ENCODE peak calls at places on chromosome 9, in four cellular contexts. S is foreskin fibroblast, I is ovary, H is lower lobe of right lung. L is an unnamed sample.

GRCh38 chr9:83599071-83599470 is 23.9 kb upstream of the IDNK start:
- DNase-seq in S (peak; percentile 39), H (no peak), I (no peak), L (no peak)

GRCh38 chr9:8261737-8262136 is 462.2 kb upstream of the DMAC1 start:
- DNase-seq in H (no peak), I (no peak), S (no peak), L (no peak)

GRCh38 chr9:13268469-13268868 is 11.0 kb downstream of the MPDZ start:
- DNase-seq in S (peak; percentile 11), H (no peak), I (no peak), L (no peak)

GRCh38 chr9:83133316-83133715 is 70.4 kb upstream of the RASEF start:
- DNase-seq in H (no peak), S (no peak), I (no peak), L (no peak)

GRCh38 chr9:109520475-109521132 is 22.5 kb upstream of the PTPN3 start:
- DNase-seq in S (peak; percentile 43), I (peak; percentile 53), H (no peak), L (no peak)

GRCh38 chr9:16069671-16070586 is 517.1 kb downstream of the CCDC171 start:
- DNase-seq in H (no peak), S (peak; percentile 28), I (no peak), L (no peak)

GRCh38 chr9:125752070-125752628 is 5.0 kb downstream of the PBX3 start:
- DNase-seq in S (no peak), H (no peak), I (no peak), L (no peak)

GRCh38 chr9:17600962-17601593 is 22.2 kb downstream of the SH3GL2 start:
- DNase-seq in H (no peak), S (no peak), I (no peak), L (no peak)

GRCh38 chr9:124897570-124898460 is 35.9 kb downstream of the ARPC5L start:
- DNase-seq in H (no peak), S (no peak), I (no peak), L (no peak)

GRCh38 chr9:70484232-70485130 is 70.0 kb upstream of the KLF9 start:
- DNase-seq in I (peak; percentile 52), S (peak; percentile 72), H (no peak), L (peak; percentile 40)

GRCh38 chr9:84773023-84773422 is 103.5 kb downstream of the NTRK2 start:
- DNase-seq in H (no peak), I (no peak), S (peak; percentile 30), L (no peak)

GRCh38 chr9:5838884-5839571 is 6.1 kb upstream of the ERMP1 start:
- DNase-seq in H (no peak), S (peak; percentile 53), I (no peak), L (no peak)

GRCh38 chr9:76302947-76303550 is 91.2 kb downstream of the RFK start:
- DNase-seq in I (peak; percentile 33), S (peak; percentile 30), H (no peak), L (peak; percentile 33)

GRCh38 chr9:114288233-114289051 is 34.5 kb upstream of the ORM1 start:
- DNase-seq in H (peak; percentile 37), I (peak; percentile 17), S (peak; percentile 29), L (no peak)

GRCh38 chr9:105413486-105414068 is 34.3 kb upstream of the FSD1L start:
- DNase-seq in S (peak; percentile 48), I (no peak), H (no peak), L (no peak)

GRCh38 chr9:101705135-101705661 is 33.2 kb downstream of the GRIN3A start:
- DNase-seq in S (no peak), H (peak; percentile 39), I (no peak), L (no peak)

GRCh38 chr9:76664120-76664519 is 100.1 kb upstream of the PCA3 start:
- DNase-seq in S (no peak), I (no peak), H (no peak), L (no peak)

GRCh38 chr9:16726023-16726422 is 144.4 kb downstream of the BNC2 start:
- DNase-seq in S (no peak), I (no peak), H (no peak), L (no peak)

GRCh38 chr9:95757026-95757425 is 118.5 kb upstream of the ERCC6L2 start:
- DNase-seq in H (no peak), I (no peak), S (no peak), L (no peak)

GRCh38 chr9:21996438-21996837 is 1.8 kb downstream of the CDKN2B-AS1 start:
- DNase-seq in I (no peak), H (no peak), S (no peak), L (no peak)

GRCh38 chr9:38358390-38359296 is 33.9 kb upstream of the ALDH1B1 start:
- DNase-seq in I (no peak), H (no peak), S (no peak), L (no peak)

GRCh38 chr9:38035873-38036272 is 33.2 kb downstream of the SHB start:
- DNase-seq in S (peak; percentile 88), I (no peak), H (no peak), L (no peak)

GRCh38 chr9:87667164-87667738 is 58.7 kb upstream of the CTSL start:
- DNase-seq in I (no peak), S (no peak), H (no peak), L (no peak)

GRCh38 chr9:28915256-28915930 is 1342.1 kb upstream of the C9orf72 start:
- DNase-seq in I (no peak), S (no peak), H (no peak), L (no peak)

GRCh38 chr9:122810306-122810946 is 10.5 kb downstream of the OR1K1 start:
- DNase-seq in S (peak; percentile 61), H (peak; percentile 74), I (peak; percentile 75), L (peak; percentile 54)

GRCh38 chr9:95854386-95855015 is 21.0 kb upstream of the ERCC6L2 start:
- DNase-seq in I (no peak), H (no peak), S (peak; percentile 40), L (no peak)

GRCh38 chr9:93683331-93684134 is 107.1 kb downstream of the PHF2 start:
- DNase-seq in S (no peak), I (no peak), H (no peak), L (no peak)

GRCh38 chr9:96232539-96233241 is 69.3 kb downstream of the HSD17B3 start:
- DNase-seq in S (peak; percentile 38), I (peak; percentile 83), H (no peak), L (peak; percentile 48)

GRCh38 chr9:107260437-107261081 is 22.5 kb upstream of the RAD23B start:
- DNase-seq in S (no peak), H (no peak), I (no peak), L (no peak)

GRCh38 chr9:5799314-5799713 is 33.6 kb downstream of the ERMP1 start:
- DNase-seq in S (peak; percentile 42), I (peak; percentile 24), H (no peak), L (no peak)

GRCh38 chr9:80619356-80619755 is 1047.6 kb downstream of the TLE4 start:
- DNase-seq in S (no peak), H (no peak), I (no peak), L (no peak)

GRCh38 chr9:80622508-80622907 is 1050.7 kb downstream of the TLE4 start:
- DNase-seq in S (no peak), H (no peak), I (no peak), L (no peak)
- TF ChIP-seq CTCF in S (no peak), H (no peak), I (no peak), L (no peak)

DNA sequence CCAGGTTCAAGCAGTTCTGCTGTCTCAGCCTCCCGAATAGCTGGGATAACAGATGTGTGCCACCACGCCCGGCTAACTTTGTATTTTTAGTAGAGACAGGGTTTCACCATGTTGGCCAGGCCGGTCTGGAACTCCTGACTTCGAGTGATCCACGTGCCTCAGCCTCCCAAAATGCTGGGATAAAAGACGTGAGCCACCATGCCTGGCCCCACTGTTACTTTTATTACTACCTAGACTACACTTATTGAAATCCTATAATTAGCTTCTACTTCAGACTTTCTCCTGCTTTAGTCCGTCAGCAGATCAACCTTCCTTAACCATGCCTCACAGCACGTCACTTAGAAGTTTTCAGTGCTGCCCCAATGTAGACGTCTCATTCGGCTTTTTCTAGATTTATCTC is 8.2 kb downstream of the ZBTB43 start:
- DNase-seq in I (no peak), S (no peak), H (no peak), L (no peak)
- TF ChIP-seq CTCF in I (no peak), S (no peak), H (no peak), L (no peak)

DNA sequence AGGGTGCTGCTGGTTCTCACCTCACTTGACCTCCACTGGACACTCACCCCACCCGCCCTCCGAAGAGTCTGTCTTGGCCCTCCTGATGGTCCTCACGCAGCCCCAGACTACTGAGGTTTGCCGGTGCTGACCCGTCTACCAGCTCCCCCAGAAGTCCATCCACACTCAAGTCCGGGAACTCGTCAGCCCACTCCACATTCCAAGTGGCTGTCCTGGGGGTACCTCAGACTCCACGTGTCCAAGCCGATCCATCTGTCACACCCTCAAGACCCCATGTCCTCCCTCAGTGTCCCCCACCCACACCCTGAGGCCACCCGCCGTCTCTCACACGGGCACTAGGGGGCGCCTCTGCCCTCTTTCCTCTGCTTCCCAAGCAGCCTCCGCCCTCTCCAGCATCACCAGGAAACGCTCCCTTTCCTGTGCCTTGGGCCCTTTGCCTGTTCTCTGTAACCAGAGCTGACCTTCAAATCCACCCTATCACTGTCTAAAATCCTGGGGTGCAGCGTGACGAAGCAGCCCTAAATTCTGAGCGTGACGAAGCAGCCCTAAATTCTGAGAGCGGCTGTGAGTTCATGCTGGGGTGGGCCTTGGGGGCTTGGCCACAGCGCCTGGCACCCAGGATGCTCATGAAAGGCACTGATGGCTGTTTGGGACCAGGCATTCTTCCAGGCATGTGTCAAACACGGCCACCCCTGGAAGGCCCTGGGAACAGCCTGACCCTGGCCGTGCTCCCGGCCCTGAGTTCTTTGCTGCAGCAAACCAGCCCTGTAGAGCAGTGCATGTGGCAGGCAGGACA is 95.7 kb downstream of the KCNT1 start:
- DNase-seq in S (peak; percentile 41), I (no peak), H (no peak), L (peak; percentile 89)
- TF ChIP-seq CTCF in S (peak; percentile 78), I (no peak), H (peak; percentile 44), L (peak; percentile 57)

GRCh38 chr9:111839981-111840380 is 45.2 kb upstream of the SHOC1 start:
- DNase-seq in S (no peak), H (no peak), I (no peak), L (no peak)

GRCh38 chr9:111839387-111839786 is 44.6 kb upstream of the SHOC1 start:
- DNase-seq in S (peak; percentile 71), I (no peak), H (peak; percentile 65), L (no peak)

GRCh38 chr9:111843971-111844370 is 49.2 kb upstream of the SHOC1 start:
- DNase-seq in H (no peak), I (no peak), S (no peak), L (no peak)

GRCh38 chr9:111838439-111838838 is 43.7 kb upstream of the SHOC1 start:
- DNase-seq in H (no peak), I (no peak), S (no peak), L (no peak)

GRCh38 chr9:111842313-111842712 is 47.6 kb upstream of the SHOC1 start:
- DNase-seq in I (no peak), S (no peak), H (no peak), L (no peak)
- TF ChIP-seq CTCF in I (no peak), S (no peak), H (no peak), L (no peak)

GRCh38 chr9:133726401-133727276 is 11.5 kb downstream of the SARDH start:
- DNase-seq in H (peak; percentile 52), I (peak; percentile 67), S (no peak), L (peak; percentile 79)
- TF ChIP-seq CTCF in H (peak; percentile 60), I (no peak), S (peak; percentile 51), L (peak; percentile 30)

GRCh38 chr9:68574150-68574549 is 33.5 kb upstream of the TMEM252 start:
- DNase-seq in I (no peak), S (no peak), H (no peak), L (no peak)
- TF ChIP-seq CTCF in I (no peak), S (peak; percentile 4), H (peak; percentile 18), L (no peak)

GRCh38 chr9:35658894-35659220 is 765 bp downstream of the CCDC107 start:
- DNase-seq in I (peak; percentile 55), S (peak; percentile 66), H (no peak), L (no peak)
- TF ChIP-seq CTCF in I (no peak), S (no peak), H (no peak), L (no peak)

L was measured in D721Med.